ENCODE peak calls at places on chromosome 2, in four cellular contexts. One of them, this sample, is unnamed.

GRCh38 chr2:181778621-181779195 is 98.4 kb upstream of the NEUROD1 start:
- DNase-seq in K562: no peak
- DNase-seq in GM12878: no peak
- DNase-seq in HL-60: no peak
- DNase-seq in this sample: no peak

GRCh38 chr2:38116762-38117161 is 40.8 kb upstream of the CYP1B1 start:
- DNase-seq in K562: no peak
- DNase-seq in GM12878: no peak
- DNase-seq in HL-60: no peak
- DNase-seq in this sample: no peak

GRCh38 chr2:154533300-154533940 is 165.1 kb upstream of the KCNJ3 start:
- DNase-seq in K562: no peak
- DNase-seq in GM12878: no peak
- DNase-seq in HL-60: no peak
- DNase-seq in this sample: no peak

GRCh38 chr2:32342811-32343210 is 14.0 kb upstream of the BIRC6 start:
- DNase-seq in K562: no peak
- DNase-seq in GM12878: no peak
- DNase-seq in HL-60: no peak
- DNase-seq in this sample: no peak

GRCh38 chr2:102194609-102195268 is 7.9 kb downstream of the IL1RL2 start:
- DNase-seq in K562: no peak
- DNase-seq in GM12878: no peak
- DNase-seq in HL-60: no peak
- DNase-seq in this sample: no peak

GRCh38 chr2:110829413-110830146 is 97.2 kb downstream of the ACOXL start:
- DNase-seq in K562: no peak
- DNase-seq in GM12878: no peak
- DNase-seq in HL-60: no peak
- DNase-seq in this sample: no peak

GRCh38 chr2:96800061-96800761 is 15.9 kb upstream of the CNNM3 start:
- DNase-seq in K562: no peak
- DNase-seq in GM12878: no peak
- DNase-seq in HL-60: no peak
- DNase-seq in this sample: no peak

GRCh38 chr2:3595409-3595808 is 497 bp downstream of the COLEC11 start:
- DNase-seq in K562: no peak
- DNase-seq in GM12878: no peak
- DNase-seq in HL-60: no peak
- DNase-seq in this sample: no peak

GRCh38 chr2:54899576-54900200 is 150.6 kb downstream of the RTN4 start:
- DNase-seq in K562: peak; percentile 63
- DNase-seq in GM12878: peak; percentile 4
- DNase-seq in HL-60: no peak
- DNase-seq in this sample: no peak

GRCh38 chr2:157898591-157898996 is 22.5 kb upstream of the ACVR1 start:
- DNase-seq in K562: peak; percentile 88
- DNase-seq in GM12878: no peak
- DNase-seq in HL-60: no peak
- DNase-seq in this sample: no peak

GRCh38 chr2:23418490-23418911 is 33.5 kb downstream of the KLHL29 start:
- DNase-seq in K562: no peak
- DNase-seq in GM12878: no peak
- DNase-seq in HL-60: no peak
- DNase-seq in this sample: no peak

GRCh38 chr2:39494784-39495251 is 57.7 kb upstream of the MAP4K3 start:
- DNase-seq in K562: peak; percentile 44
- DNase-seq in GM12878: peak; percentile 66
- DNase-seq in HL-60: no peak
- DNase-seq in this sample: no peak

GRCh38 chr2:2083113-2083757 is 247.8 kb downstream of the MYT1L start:
- DNase-seq in K562: no peak
- DNase-seq in GM12878: no peak
- DNase-seq in HL-60: no peak
- DNase-seq in this sample: no peak

GRCh38 chr2:84846041-84846663 is 34.7 kb downstream of the TRABD2A start:
- DNase-seq in K562: no peak
- DNase-seq in GM12878: no peak
- DNase-seq in HL-60: no peak
- DNase-seq in this sample: no peak

GRCh38 chr2:19714926-19715325 is 186.9 kb downstream of the TTC32 start:
- DNase-seq in K562: no peak
- DNase-seq in GM12878: no peak
- DNase-seq in HL-60: no peak
- DNase-seq in this sample: no peak

GRCh38 chr2:42568431-42569115 is at the start of gene MTA3:
- DNase-seq in K562: peak; percentile 78
- DNase-seq in GM12878: no peak
- DNase-seq in HL-60: no peak
- DNase-seq in this sample: peak; percentile 43

GRCh38 chr2:238591732-238592131 is 165.0 kb downstream of the ASB1 start:
- DNase-seq in K562: peak; percentile 14
- DNase-seq in GM12878: no peak
- DNase-seq in HL-60: no peak
- DNase-seq in this sample: no peak

GRCh38 chr2:222057249-222058073 is 241.3 kb downstream of the PAX3 start:
- DNase-seq in K562: peak; percentile 2
- DNase-seq in GM12878: no peak
- DNase-seq in HL-60: no peak
- DNase-seq in this sample: peak; percentile 27

GRCh38 chr2:71989671-71990070 is 158.0 kb downstream of the CYP26B1 start:
- DNase-seq in K562: peak; percentile 11
- DNase-seq in GM12878: no peak
- DNase-seq in HL-60: no peak
- DNase-seq in this sample: no peak

GRCh38 chr2:160408205-160408561 is 85.4 kb downstream of the RBMS1 start:
- DNase-seq in K562: no peak
- DNase-seq in GM12878: no peak
- DNase-seq in HL-60: no peak
- DNase-seq in this sample: no peak
- TF ChIP-seq POLR2AphosphoS5 in K562: no peak
- TF ChIP-seq POLR2AphosphoS5 in GM12878: no peak
- TF ChIP-seq POLR2AphosphoS5 in HL-60: no peak
- TF ChIP-seq POLR2AphosphoS5 in this sample: no peak

GRCh38 chr2:112181571-112182290 is 43.5 kb downstream of the FBLN7 start:
- DNase-seq in K562: no peak
- DNase-seq in GM12878: no peak
- DNase-seq in HL-60: no peak
- DNase-seq in this sample: no peak
- TF ChIP-seq SPI1 in K562: no peak
- TF ChIP-seq SPI1 in GM12878: no peak
- TF ChIP-seq SPI1 in HL-60: no peak
- TF ChIP-seq SPI1 in this sample: no peak

GRCh38 chr2:26715528-26716270 is 23.2 kb downstream of the KCNK3 start:
- DNase-seq in K562: no peak
- DNase-seq in GM12878: no peak
- DNase-seq in HL-60: no peak
- DNase-seq in this sample: no peak
- TF ChIP-seq POLR2AphosphoS5 in K562: no peak
- TF ChIP-seq POLR2AphosphoS5 in GM12878: no peak
- TF ChIP-seq POLR2AphosphoS5 in HL-60: no peak
- TF ChIP-seq POLR2AphosphoS5 in this sample: no peak

DNA sequence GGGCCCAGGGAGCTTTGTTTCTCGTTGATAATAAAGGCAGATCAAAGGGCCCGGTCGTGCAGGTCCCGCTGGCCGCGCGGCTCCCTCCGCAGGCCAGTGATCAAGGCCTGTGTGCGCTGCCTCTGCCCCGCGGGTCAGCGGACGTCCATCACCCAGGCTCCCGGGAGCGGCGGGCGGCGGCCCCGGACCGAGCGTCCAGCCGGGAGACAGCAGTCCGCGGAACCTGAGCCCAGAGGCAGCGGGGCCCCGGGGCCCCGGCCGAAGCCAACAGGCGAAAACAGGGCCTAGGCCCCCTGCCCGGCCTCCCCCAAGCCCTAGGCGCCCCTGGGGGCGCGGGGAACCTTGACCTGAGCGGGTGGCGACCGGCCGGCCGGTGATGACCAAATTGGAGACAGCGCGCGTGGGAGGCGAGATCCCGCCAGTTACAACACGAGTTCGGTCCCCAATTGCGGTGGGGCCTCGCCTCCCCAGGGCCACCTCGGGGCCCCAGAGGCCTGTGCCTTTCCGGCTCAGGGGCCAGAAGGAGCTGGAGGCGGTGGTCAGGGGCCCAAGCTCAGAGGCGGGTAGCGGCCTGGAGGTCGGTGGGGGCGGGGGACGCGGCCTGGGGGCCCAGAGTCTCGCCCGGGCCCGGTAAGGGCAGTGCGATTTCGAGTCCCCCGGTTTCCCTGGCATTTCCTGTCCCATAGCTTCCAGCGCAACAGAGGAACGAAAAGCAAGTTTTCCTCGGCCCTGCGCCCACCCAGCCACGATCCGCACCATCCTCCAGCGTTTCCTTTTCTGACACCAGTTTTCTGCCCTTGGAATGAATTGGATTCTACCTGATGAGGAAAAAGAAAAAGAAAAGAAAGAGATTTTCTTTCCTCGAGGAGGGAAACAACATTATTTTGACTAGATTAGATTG is 5.9 kb downstream of the SP9 start:
- DNase-seq in K562: no peak
- DNase-seq in GM12878: no peak
- DNase-seq in HL-60: no peak
- DNase-seq in this sample: no peak
- TF ChIP-seq SPI1 in K562: no peak
- TF ChIP-seq SPI1 in GM12878: no peak
- TF ChIP-seq SPI1 in HL-60: no peak
- TF ChIP-seq SPI1 in this sample: no peak

GRCh38 chr2:205771063-205771462 is 88.8 kb downstream of the NRP2 start:
- DNase-seq in K562: no peak
- DNase-seq in GM12878: no peak
- DNase-seq in HL-60: no peak
- DNase-seq in this sample: no peak
- TF ChIP-seq POLR2AphosphoS5 in K562: no peak
- TF ChIP-seq POLR2AphosphoS5 in GM12878: no peak
- TF ChIP-seq POLR2AphosphoS5 in HL-60: no peak
- TF ChIP-seq POLR2AphosphoS5 in this sample: no peak

GRCh38 chr2:98582523-98582922 is 25.8 kb downstream of the COA5 start:
- DNase-seq in K562: no peak
- DNase-seq in GM12878: no peak
- DNase-seq in HL-60: no peak
- DNase-seq in this sample: no peak

GRCh38 chr2:98586466-98587140 is 21.7 kb downstream of the COA5 start:
- DNase-seq in K562: no peak
- DNase-seq in GM12878: no peak
- DNase-seq in HL-60: no peak
- DNase-seq in this sample: no peak

GRCh38 chr2:98585386-98585785 is 22.9 kb downstream of the COA5 start:
- DNase-seq in K562: no peak
- DNase-seq in GM12878: no peak
- DNase-seq in HL-60: no peak
- DNase-seq in this sample: no peak

GRCh38 chr2:98583516-98583865 is 24.8 kb downstream of the COA5 start:
- DNase-seq in K562: no peak
- DNase-seq in GM12878: no peak
- DNase-seq in HL-60: no peak
- DNase-seq in this sample: no peak

GRCh38 chr2:98583866-98584618 is 24.3 kb downstream of the COA5 start:
- DNase-seq in K562: no peak
- DNase-seq in GM12878: no peak
- DNase-seq in HL-60: no peak
- DNase-seq in this sample: no peak
- TF ChIP-seq SPI1 in K562: no peak
- TF ChIP-seq SPI1 in GM12878: no peak
- TF ChIP-seq SPI1 in HL-60: no peak
- TF ChIP-seq SPI1 in this sample: no peak

This sample was measured in GM12891.